ENCODE peak calls at places on chromosomes 6 and 20, in six cellular contexts. P is HL-60, V is GM12878, E is HepG2, T is H1, I is K562. Z is an unnamed sample.
A peak's percentile ranks its signal among the peaks of the same experiment; 100 is the strongest.

GRCh38 chr6:133568970-133569889 is 319.7 kb upstream of the TCF21 start:
- DNase-seq in E (peak; percentile 51), T (no peak), P (no peak), I (peak; percentile 44), V (no peak), Z (peak; percentile 50)

GRCh38 chr20:18524646-18525045 is 16.9 kb downstream of the SEC23B start:
- DNase-seq in P (no peak), T (no peak), E (no peak), V (no peak), I (no peak), Z (no peak)

GRCh38 chr6:158661156-158661555 is 11.3 kb downstream of the SYTL3 start:
- DNase-seq in E (no peak), T (no peak), P (no peak), V (no peak), I (no peak), Z (no peak)

GRCh38 chr6:19492631-19493030 is 344.5 kb upstream of the ID4 start:
- DNase-seq in I (no peak), V (no peak), E (no peak), T (no peak), P (no peak), Z (no peak)

GRCh38 chr6:113763883-113764282 is 93.3 kb upstream of the MARCKS start:
- DNase-seq in P (peak; percentile 75), V (peak; percentile 72), E (no peak), I (no peak), T (no peak), Z (no peak)

GRCh38 chr6:319177-320131 is 27.2 kb downstream of the DUSP22 start:
- DNase-seq in P (no peak), E (no peak), V (peak; percentile 95), T (no peak), I (no peak), Z (no peak)

GRCh38 chr6:2718334-2719052 is 32.2 kb downstream of the MYLK4 start:
- DNase-seq in I (no peak), P (no peak), T (no peak), E (no peak), V (no peak), Z (no peak)

GRCh38 chr6:168274046-168274952 is 45.3 kb downstream of the DACT2 start:
- DNase-seq in I (peak; percentile 76), E (peak; percentile 98), P (no peak), T (no peak), V (no peak), Z (no peak)

GRCh38 chr6:121691126-121691540 is 255.7 kb downstream of the GJA1 start:
- DNase-seq in I (no peak), P (no peak), T (no peak), V (no peak), E (no peak), Z (no peak)

GRCh38 chr6:89161326-89162046 is 15.6 kb downstream of the PM20D2 start:
- DNase-seq in E (no peak), P (no peak), V (no peak), T (no peak), I (peak; percentile 6), Z (no peak)

GRCh38 chr6:127392301-127392700 is 48.9 kb upstream of the ECHDC1 start:
- DNase-seq in E (no peak), P (no peak), V (no peak), I (no peak), T (no peak), Z (no peak)

GRCh38 chr6:104943781-104944180 is 13.1 kb upstream of the LIN28B start:
- DNase-seq in V (no peak), I (peak; percentile 33), E (no peak), T (no peak), P (no peak), Z (no peak)

GRCh38 chr6:130943738-130944137 is 116.5 kb downstream of the SMLR1 start:
- DNase-seq in V (no peak), T (no peak), P (no peak), I (no peak), E (peak; percentile 88), Z (no peak)

GRCh38 chr20:62751551-62752150 is 43.0 kb downstream of the NTSR1 start:
- DNase-seq in P (no peak), T (no peak), V (no peak), E (no peak), I (no peak), Z (no peak)

GRCh38 chr20:3645309-3646066 is 17.7 kb downstream of the GFRA4 start:
- DNase-seq in E (no peak), V (no peak), P (no peak), T (peak; percentile 37), I (no peak), Z (no peak)

DNA sequence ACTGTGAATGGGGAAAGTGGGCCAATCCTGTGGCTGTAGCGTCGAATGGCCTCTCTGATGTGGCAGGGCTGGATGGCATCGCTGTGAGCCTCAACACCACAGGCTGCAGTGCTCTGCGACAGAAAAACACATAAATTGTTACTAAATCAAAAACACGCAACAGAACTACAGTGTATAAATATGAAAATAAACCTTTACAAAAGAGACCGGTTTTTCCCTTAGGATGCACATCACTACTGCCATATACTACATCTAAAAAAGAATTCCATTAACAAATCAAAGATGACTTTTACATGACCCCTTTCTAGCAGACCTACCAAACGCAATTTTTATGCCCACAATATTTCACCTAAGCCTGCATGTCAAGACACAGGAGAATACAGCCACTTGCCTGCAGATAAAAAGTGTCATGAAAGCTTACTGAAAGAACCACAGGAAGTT is 395.5 kb upstream of the RUNX2 start:
- DNase-seq in I (no peak), V (no peak), P (no peak), E (no peak), T (no peak), Z (no peak)
- TF ChIP-seq GABPA in I (no peak), V (no peak), P (no peak), E (no peak), T (no peak), Z (no peak)

GRCh38 chr6:98931710-98932109 is 16.0 kb downstream of the FBXL4 start:
- DNase-seq in P (no peak), I (no peak), T (no peak), V (no peak), E (no peak), Z (no peak)

GRCh38 chr6:98927534-98927933 is 20.2 kb downstream of the FBXL4 start:
- DNase-seq in I (no peak), T (no peak), V (no peak), P (no peak), E (peak; percentile 31), Z (peak; percentile 67)

GRCh38 chr6:98929498-98930060 is 18.2 kb downstream of the FBXL4 start:
- DNase-seq in P (no peak), I (no peak), V (no peak), E (no peak), T (no peak), Z (no peak)

GRCh38 chr6:98932424-98932823 is 15.3 kb downstream of the FBXL4 start:
- DNase-seq in T (no peak), E (no peak), V (no peak), P (no peak), I (no peak), Z (no peak)

GRCh38 chr6:98928688-98929087 is 19.1 kb downstream of the FBXL4 start:
- DNase-seq in P (no peak), I (no peak), T (no peak), V (no peak), E (no peak), Z (no peak)
- TF ChIP-seq GABPA in P (no peak), I (no peak), T (no peak), V (no peak), E (no peak), Z (no peak)

GRCh38 chr6:8322659-8323058 is 112.7 kb downstream of the SLC35B3 start:
- DNase-seq in T (no peak), E (no peak), V (no peak), I (no peak), P (no peak), Z (no peak)

DNA sequence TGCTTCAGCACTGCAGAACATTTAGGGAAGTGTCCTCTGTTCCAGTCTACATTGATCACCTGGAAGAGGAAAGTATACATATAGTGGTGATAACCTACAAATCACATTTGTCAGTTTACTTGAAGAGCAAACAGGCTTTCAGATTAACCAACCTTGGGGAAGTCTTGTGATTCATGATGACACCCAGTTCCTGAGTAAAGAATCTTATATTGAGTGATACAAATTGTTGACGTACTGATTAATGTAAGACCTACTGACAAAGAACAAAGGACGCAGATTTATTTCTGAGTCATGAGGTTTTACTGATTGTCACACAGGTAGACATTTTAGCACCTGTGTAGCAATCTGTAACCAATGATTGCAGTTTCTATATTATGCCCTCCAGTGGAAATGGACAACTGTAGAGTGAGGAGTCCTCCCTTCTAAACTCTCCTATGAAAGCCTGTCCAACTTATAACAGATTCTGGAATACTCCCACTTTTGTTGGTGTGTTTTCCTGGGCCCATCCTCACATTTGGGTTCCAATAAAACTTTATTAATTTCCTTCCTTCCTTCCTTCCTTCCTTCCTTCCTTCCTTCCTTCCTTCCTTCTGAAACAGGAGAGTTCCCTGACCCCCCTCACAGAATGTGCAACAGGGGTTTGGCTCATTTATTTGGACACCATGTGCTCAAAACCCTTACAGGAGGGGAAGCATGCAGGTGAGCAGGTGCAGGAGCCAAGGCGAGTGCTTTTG is 113.5 kb downstream of the SLC35B3 start:
- DNase-seq in P (no peak), T (no peak), E (no peak), I (no peak), V (no peak), Z (no peak)
- TF ChIP-seq GABPA in P (no peak), T (no peak), E (no peak), I (no peak), V (no peak), Z (no peak)

GRCh38 chr20:23138682-23139081 is 52.6 kb upstream of the CD93 start:
- DNase-seq in I (no peak), E (no peak), V (no peak), P (no peak), T (no peak), Z (no peak)

GRCh38 chr20:23138226-23138625 is 52.1 kb upstream of the CD93 start:
- DNase-seq in T (no peak), P (no peak), E (no peak), I (no peak), V (no peak), Z (no peak)

GRCh38 chr20:23139524-23139923 is 53.4 kb upstream of the CD93 start:
- DNase-seq in V (no peak), E (no peak), I (no peak), P (no peak), T (no peak), Z (no peak)

GRCh38 chr20:23135449-23136447 is 49.6 kb upstream of the CD93 start:
- DNase-seq in V (no peak), I (no peak), T (no peak), E (no peak), P (peak; percentile 81), Z (no peak)

GRCh38 chr20:23136893-23137745 is 51.0 kb upstream of the CD93 start:
- DNase-seq in E (no peak), V (no peak), P (no peak), I (peak; percentile 72), T (no peak), Z (no peak)
- TF ChIP-seq GABPA in E (no peak), V (no peak), P (no peak), I (no peak), T (no peak), Z (no peak)

DNA sequence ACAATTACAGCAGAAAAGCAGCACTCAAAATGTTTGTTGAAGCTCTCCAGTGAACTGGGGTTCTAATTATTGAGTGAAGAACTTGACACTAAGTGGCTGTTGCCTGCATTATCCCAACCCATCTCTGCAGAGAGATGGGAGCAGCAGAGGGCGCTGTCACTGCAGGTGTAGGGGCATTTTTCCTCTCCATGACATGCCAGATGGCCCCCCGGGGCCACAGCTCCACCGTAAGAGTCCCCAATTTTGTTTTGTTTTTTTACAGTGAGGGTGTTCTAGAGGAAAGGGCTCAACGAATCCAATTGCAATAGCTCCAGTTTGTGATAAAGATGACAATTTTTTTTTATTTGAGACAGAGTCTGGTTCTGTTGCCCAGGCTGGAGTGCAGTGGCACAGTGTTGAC is 1.9 kb upstream of the FUCA2 start:
- DNase-seq in T (peak; percentile 87), V (no peak), E (peak; percentile 38), I (peak; percentile 40), P (peak; percentile 43), Z (peak; percentile 23)
- TF ChIP-seq GABPA in T (no peak), V (no peak), E (no peak), I (no peak), P (no peak), Z (no peak)